ENCODE peak calls at places on chromosomes 2 and 18, in four cellular contexts. One of them, this sample, is unnamed.

GRCh38 chr2:225649274-225649673 is 249.8 kb downstream of the NYAP2 start:
- DNase-seq in stomach: no peak
- DNase-seq in sigmoid colon: no peak
- DNase-seq in transverse colon: no peak
- DNase-seq in this sample: no peak

GRCh38 chr2:161990741-161991140 is 83.3 kb downstream of the DPP4 start:
- DNase-seq in stomach: no peak
- DNase-seq in sigmoid colon: no peak
- DNase-seq in transverse colon: no peak
- DNase-seq in this sample: no peak

GRCh38 chr2:109736177-109736827 is 57.8 kb upstream of the RGPD5 start:
- DNase-seq in stomach: peak; percentile 55
- DNase-seq in sigmoid colon: peak; percentile 80
- DNase-seq in transverse colon: peak; percentile 59
- DNase-seq in this sample: no peak

GRCh38 chr2:68948695-68949094 is 4.0 kb downstream of the GKN2 start:
- DNase-seq in stomach: no peak
- DNase-seq in sigmoid colon: no peak
- DNase-seq in transverse colon: no peak
- DNase-seq in this sample: no peak

GRCh38 chr2:113157108-113157896 is 16.5 kb upstream of the PSD4 start:
- DNase-seq in stomach: peak; percentile 85
- DNase-seq in sigmoid colon: no peak
- DNase-seq in transverse colon: peak; percentile 77
- DNase-seq in this sample: no peak

GRCh38 chr18:56305583-56305982 is 332.8 kb downstream of the TXNL1 start:
- DNase-seq in stomach: no peak
- DNase-seq in sigmoid colon: no peak
- DNase-seq in transverse colon: no peak
- DNase-seq in this sample: no peak

GRCh38 chr2:231293163-231293562 is 94.7 kb downstream of the ARMC9 start:
- DNase-seq in stomach: no peak
- DNase-seq in sigmoid colon: no peak
- DNase-seq in transverse colon: no peak
- DNase-seq in this sample: no peak

GRCh38 chr18:58057291-58057965 is 13.4 kb downstream of the NEDD4L start:
- DNase-seq in stomach: no peak
- DNase-seq in sigmoid colon: no peak
- DNase-seq in transverse colon: no peak
- DNase-seq in this sample: no peak

GRCh38 chr2:202418511-202418910 is 42.4 kb downstream of the BMPR2 start:
- DNase-seq in stomach: no peak
- DNase-seq in sigmoid colon: no peak
- DNase-seq in transverse colon: no peak
- DNase-seq in this sample: no peak

GRCh38 chr2:8361930-8362329 is 319.9 kb upstream of the ID2 start:
- DNase-seq in stomach: no peak
- DNase-seq in sigmoid colon: no peak
- DNase-seq in transverse colon: no peak
- DNase-seq in this sample: peak; percentile 39

GRCh38 chr18:33034941-33035340 is 262.1 kb upstream of the KLHL14 start:
- DNase-seq in stomach: no peak
- DNase-seq in sigmoid colon: no peak
- DNase-seq in transverse colon: no peak
- DNase-seq in this sample: no peak

GRCh38 chr2:173307287-173307686 is 47.4 kb upstream of the CDCA7 start:
- DNase-seq in stomach: no peak
- DNase-seq in sigmoid colon: no peak
- DNase-seq in transverse colon: no peak
- DNase-seq in this sample: no peak

GRCh38 chr2:70141754-70142589 is 48.8 kb downstream of the C2orf42 start:
- DNase-seq in stomach: peak; percentile 80
- DNase-seq in sigmoid colon: no peak
- DNase-seq in transverse colon: no peak
- DNase-seq in this sample: no peak

GRCh38 chr2:216316743-216317142 is 55.5 kb downstream of the MARCHF4 start:
- DNase-seq in stomach: no peak
- DNase-seq in sigmoid colon: no peak
- DNase-seq in transverse colon: no peak
- DNase-seq in this sample: peak; percentile 45

GRCh38 chr2:2926009-2926857 is 451.4 kb downstream of the EIPR1 start:
- DNase-seq in stomach: no peak
- DNase-seq in sigmoid colon: no peak
- DNase-seq in transverse colon: no peak
- DNase-seq in this sample: no peak

GRCh38 chr18:8849696-8850095 is 144.3 kb downstream of the MTCL1 start:
- DNase-seq in stomach: no peak
- DNase-seq in sigmoid colon: no peak
- DNase-seq in transverse colon: no peak
- DNase-seq in this sample: no peak

GRCh38 chr18:45658756-45659155 is 43.5 kb downstream of the SLC14A2 start:
- DNase-seq in stomach: no peak
- DNase-seq in sigmoid colon: no peak
- DNase-seq in transverse colon: no peak
- DNase-seq in this sample: no peak

GRCh38 chr2:204842731-204843490 is 297.6 kb downstream of the PARD3B start:
- DNase-seq in stomach: no peak
- DNase-seq in sigmoid colon: peak; percentile 81
- DNase-seq in transverse colon: no peak
- DNase-seq in this sample: no peak

GRCh38 chr2:33135645-33136044 is 188.9 kb downstream of the LTBP1 start:
- DNase-seq in stomach: no peak
- DNase-seq in sigmoid colon: no peak
- DNase-seq in transverse colon: no peak
- DNase-seq in this sample: no peak

GRCh38 chr2:12679550-12680072 is 37.1 kb upstream of the TRIB2 start:
- DNase-seq in stomach: no peak
- DNase-seq in sigmoid colon: no peak
- DNase-seq in transverse colon: no peak
- DNase-seq in this sample: peak; percentile 66

GRCh38 chr2:96580771-96581170 is 44.2 kb downstream of the ARID5A start:
- DNase-seq in stomach: no peak
- DNase-seq in sigmoid colon: no peak
- DNase-seq in transverse colon: no peak
- DNase-seq in this sample: no peak

GRCh38 chr2:241148239-241148638 is 1.0 kb downstream of the PASK start:
- DNase-seq in stomach: no peak
- DNase-seq in sigmoid colon: no peak
- DNase-seq in transverse colon: no peak
- DNase-seq in this sample: no peak

GRCh38 chr2:240856151-240856980 is 12.3 kb upstream of the AGXT start:
- DNase-seq in stomach: no peak
- DNase-seq in sigmoid colon: no peak
- DNase-seq in transverse colon: no peak
- DNase-seq in this sample: no peak

GRCh38 chr2:15982285-15982967 is 42.1 kb downstream of the MYCN start:
- DNase-seq in stomach: no peak
- DNase-seq in sigmoid colon: no peak
- DNase-seq in transverse colon: no peak
- DNase-seq in this sample: no peak

GRCh38 chr18:29248856-29249255 is 1071.9 kb upstream of the CDH2 start:
- DNase-seq in stomach: no peak
- DNase-seq in sigmoid colon: no peak
- DNase-seq in transverse colon: no peak
- DNase-seq in this sample: no peak

GRCh38 chr2:35503738-35504160 is 851.8 kb upstream of the CRIM1 start:
- DNase-seq in stomach: no peak
- DNase-seq in sigmoid colon: no peak
- DNase-seq in transverse colon: no peak
- DNase-seq in this sample: no peak

GRCh38 chr2:21175895-21176646 is 52.3 kb downstream of the TDRD15 start:
- DNase-seq in stomach: no peak
- DNase-seq in sigmoid colon: no peak
- DNase-seq in transverse colon: no peak
- DNase-seq in this sample: no peak

GRCh38 chr18:36828157-36828629 is 609 bp downstream of the TPGS2 start:
- DNase-seq in stomach: no peak
- DNase-seq in sigmoid colon: peak; percentile 63
- DNase-seq in transverse colon: peak; percentile 34
- DNase-seq in this sample: no peak

GRCh38 chr18:61651145-61651879 is 241.5 kb downstream of the RNF152 start:
- DNase-seq in stomach: no peak
- DNase-seq in sigmoid colon: no peak
- DNase-seq in transverse colon: no peak
- DNase-seq in this sample: no peak

DNA sequence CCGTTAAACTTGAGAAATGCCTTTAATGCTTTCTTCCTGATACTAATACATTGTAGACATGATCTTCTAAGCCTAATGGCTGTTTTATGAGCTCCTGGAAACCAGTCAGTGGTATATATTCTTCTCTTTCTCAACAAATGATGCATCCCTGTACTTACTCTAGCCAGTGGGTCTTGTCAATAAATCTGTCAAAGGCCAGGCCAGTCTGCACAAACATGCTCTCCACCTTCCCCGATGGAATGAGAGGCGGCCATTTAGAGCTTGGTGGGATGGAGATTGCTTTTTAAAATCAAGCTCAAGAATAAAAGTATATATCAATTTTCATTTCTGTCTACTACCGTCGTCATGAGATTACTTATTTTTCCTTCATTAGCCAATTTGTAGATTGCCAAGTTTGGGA is 140.1 kb downstream of the LYPD6B start:
- DNase-seq in stomach: no peak
- DNase-seq in sigmoid colon: no peak
- DNase-seq in transverse colon: no peak
- DNase-seq in this sample: no peak
- TF ChIP-seq EP300 in stomach: no peak
- TF ChIP-seq EP300 in sigmoid colon: no peak
- TF ChIP-seq EP300 in transverse colon: no peak
- TF ChIP-seq EP300 in this sample: no peak

GRCh38 chr18:74511823-74512222 is 15.7 kb downstream of the CNDP2 start:
- DNase-seq in stomach: peak; percentile 23
- DNase-seq in sigmoid colon: peak; percentile 29
- DNase-seq in transverse colon: no peak
- DNase-seq in this sample: no peak
- TF ChIP-seq POLR2AphosphoS5 in stomach: no peak
- TF ChIP-seq POLR2AphosphoS5 in sigmoid colon: no peak
- TF ChIP-seq POLR2AphosphoS5 in transverse colon: no peak
- TF ChIP-seq POLR2AphosphoS5 in this sample: no peak

GRCh38 chr2:54077088-54077900 is 38.1 kb upstream of the ACYP2 start:
- DNase-seq in stomach: no peak
- DNase-seq in sigmoid colon: no peak
- DNase-seq in transverse colon: no peak
- DNase-seq in this sample: no peak
- TF ChIP-seq EP300 in stomach: no peak
- TF ChIP-seq EP300 in sigmoid colon: no peak
- TF ChIP-seq EP300 in transverse colon: no peak
- TF ChIP-seq EP300 in this sample: no peak

DNA sequence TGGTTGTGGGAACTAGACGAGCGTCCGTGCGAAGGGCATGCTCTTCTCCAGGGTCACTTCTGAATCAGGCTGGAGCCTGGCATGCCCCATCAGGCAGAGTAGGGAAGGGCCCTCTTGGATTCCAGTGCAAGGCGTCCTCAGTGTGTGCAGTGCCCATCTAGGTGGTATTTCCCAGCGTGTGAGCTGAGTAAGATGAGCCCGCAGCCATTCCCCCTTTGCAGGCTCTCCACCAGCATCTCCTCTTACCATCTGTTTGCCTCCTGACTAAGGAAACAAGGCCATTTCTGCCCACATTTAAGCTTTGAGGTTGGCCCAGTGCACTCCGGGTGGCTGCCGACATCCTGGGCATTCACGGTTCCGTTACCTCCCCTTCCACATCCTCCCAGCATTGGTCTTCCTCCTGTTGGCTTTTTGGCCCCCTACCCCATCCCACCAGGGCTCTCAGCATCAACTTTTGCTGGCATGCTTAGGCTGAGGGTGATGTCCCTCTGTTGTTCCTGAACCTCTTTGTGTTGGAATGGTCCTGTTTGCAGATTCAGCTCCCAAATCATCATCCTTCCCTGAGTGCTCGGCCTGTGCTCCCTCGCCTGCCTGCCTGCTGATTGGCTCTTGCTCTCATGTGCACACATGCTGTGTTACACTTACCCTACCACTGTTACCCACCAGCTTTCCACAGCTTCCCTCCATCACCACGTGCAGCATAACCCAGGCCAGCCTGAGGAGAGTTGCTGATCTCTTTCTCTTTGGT is 11.8 kb downstream of the CEP68 start:
- DNase-seq in stomach: no peak
- DNase-seq in sigmoid colon: no peak
- DNase-seq in transverse colon: no peak
- DNase-seq in this sample: no peak
- TF ChIP-seq POLR2AphosphoS5 in stomach: no peak
- TF ChIP-seq POLR2AphosphoS5 in sigmoid colon: no peak
- TF ChIP-seq POLR2AphosphoS5 in transverse colon: no peak
- TF ChIP-seq POLR2AphosphoS5 in this sample: no peak

This sample was measured in esophagus muscularis mucosa.